ENCODE peak calls at places on chromosomes 11 and 22, in four cellular contexts. One of them, this sample, is unnamed.

GRCh38 chr11:17386331-17387084 is 2.0 kb downstream of the KCNJ11 start:
- DNase-seq in dorsolateral prefrontal cortex: peak
- DNase-seq in endothelial cell of umbilical vein: peak
- DNase-seq in body of pancreas: peak
- DNase-seq in this sample: peak

GRCh38 chr22:40951795-40952602 is 821 bp downstream of the RBX1 start:
- DNase-seq in dorsolateral prefrontal cortex: no peak
- DNase-seq in body of pancreas: no peak
- DNase-seq in endothelial cell of umbilical vein: no peak
- DNase-seq in this sample: no peak

GRCh38 chr11:124801014-124801413 is 808 bp upstream of the MSANTD2 start:
- DNase-seq in dorsolateral prefrontal cortex: no peak
- DNase-seq in body of pancreas: no peak
- DNase-seq in endothelial cell of umbilical vein: peak
- DNase-seq in this sample: no peak

GRCh38 chr22:36279219-36279666 is 26.3 kb downstream of the APOL1 start:
- DNase-seq in dorsolateral prefrontal cortex: no peak
- DNase-seq in body of pancreas: no peak
- DNase-seq in endothelial cell of umbilical vein: no peak
- DNase-seq in this sample: no peak

GRCh38 chr11:116502641-116503061 is 270.1 kb downstream of the BUD13 start:
- DNase-seq in body of pancreas: no peak
- DNase-seq in endothelial cell of umbilical vein: no peak
- DNase-seq in dorsolateral prefrontal cortex: no peak
- DNase-seq in this sample: peak

GRCh38 chr11:129625930-129626329 is 189.7 kb upstream of the TMEM45B start:
- DNase-seq in body of pancreas: no peak
- DNase-seq in dorsolateral prefrontal cortex: no peak
- DNase-seq in endothelial cell of umbilical vein: no peak
- DNase-seq in this sample: no peak

GRCh38 chr11:69374110-69374981 is 80.4 kb downstream of the MYEOV start:
- DNase-seq in endothelial cell of umbilical vein: peak
- DNase-seq in body of pancreas: no peak
- DNase-seq in dorsolateral prefrontal cortex: no peak
- DNase-seq in this sample: no peak

GRCh38 chr11:43250309-43250708 is 61.5 kb upstream of the API5 start:
- DNase-seq in endothelial cell of umbilical vein: no peak
- DNase-seq in dorsolateral prefrontal cortex: no peak
- DNase-seq in body of pancreas: no peak
- DNase-seq in this sample: no peak

GRCh38 chr11:61728940-61729219 is 23.6 kb upstream of the MYRF start:
- DNase-seq in endothelial cell of umbilical vein: no peak
- DNase-seq in body of pancreas: no peak
- DNase-seq in dorsolateral prefrontal cortex: no peak
- DNase-seq in this sample: no peak

GRCh38 chr22:25896098-25896497 is 154.1 kb downstream of the MYO18B start:
- DNase-seq in body of pancreas: no peak
- DNase-seq in dorsolateral prefrontal cortex: no peak
- DNase-seq in endothelial cell of umbilical vein: no peak
- DNase-seq in this sample: no peak

GRCh38 chr11:125762445-125762844 is 16.2 kb downstream of the PATE2 start:
- DNase-seq in dorsolateral prefrontal cortex: no peak
- DNase-seq in body of pancreas: no peak
- DNase-seq in endothelial cell of umbilical vein: no peak
- DNase-seq in this sample: no peak

GRCh38 chr22:37203354-37204044 is 8.8 kb downstream of the SSTR3 start:
- DNase-seq in body of pancreas: no peak
- DNase-seq in endothelial cell of umbilical vein: no peak
- DNase-seq in dorsolateral prefrontal cortex: no peak
- DNase-seq in this sample: no peak

GRCh38 chr11:16987205-16987568 is 27.0 kb downstream of the PLEKHA7 start:
- DNase-seq in dorsolateral prefrontal cortex: no peak
- DNase-seq in body of pancreas: peak
- DNase-seq in endothelial cell of umbilical vein: no peak
- DNase-seq in this sample: no peak

GRCh38 chr11:74559110-74559933 is 33.1 kb upstream of the POLD3 start:
- DNase-seq in endothelial cell of umbilical vein: peak
- DNase-seq in body of pancreas: no peak
- DNase-seq in dorsolateral prefrontal cortex: no peak
- DNase-seq in this sample: no peak

GRCh38 chr22:44795701-44796630 is 43.6 kb downstream of the ARHGAP8 start:
- DNase-seq in body of pancreas: no peak
- DNase-seq in endothelial cell of umbilical vein: no peak
- DNase-seq in dorsolateral prefrontal cortex: no peak
- DNase-seq in this sample: no peak

GRCh38 chr11:115612331-115612730 is 108.1 kb upstream of the CADM1 start:
- DNase-seq in dorsolateral prefrontal cortex: no peak
- DNase-seq in endothelial cell of umbilical vein: no peak
- DNase-seq in body of pancreas: no peak
- DNase-seq in this sample: no peak

GRCh38 chr11:8033312-8033715 is 46.2 kb downstream of the EIF3F start:
- DNase-seq in body of pancreas: peak
- DNase-seq in dorsolateral prefrontal cortex: peak
- DNase-seq in endothelial cell of umbilical vein: peak
- DNase-seq in this sample: no peak

GRCh38 chr11:77619576-77620198 is 17.9 kb downstream of the CLNS1A start:
- DNase-seq in body of pancreas: no peak
- DNase-seq in dorsolateral prefrontal cortex: no peak
- DNase-seq in endothelial cell of umbilical vein: peak
- DNase-seq in this sample: no peak

GRCh38 chr11:25991476-25991875 is 340.5 kb upstream of the ANO3 start:
- DNase-seq in body of pancreas: no peak
- DNase-seq in endothelial cell of umbilical vein: no peak
- DNase-seq in dorsolateral prefrontal cortex: no peak
- DNase-seq in this sample: no peak

GRCh38 chr22:49213731-49214352 is 613.8 kb downstream of the BRD1 start:
- DNase-seq in dorsolateral prefrontal cortex: no peak
- DNase-seq in endothelial cell of umbilical vein: no peak
- DNase-seq in body of pancreas: no peak
- DNase-seq in this sample: no peak

GRCh38 chr11:133500435-133500834 is 31.9 kb downstream of the OPCML start:
- DNase-seq in body of pancreas: no peak
- DNase-seq in dorsolateral prefrontal cortex: no peak
- DNase-seq in endothelial cell of umbilical vein: no peak
- DNase-seq in this sample: no peak

GRCh38 chr22:35839811-35840739 is 122.4 kb downstream of the APOL5 start:
- DNase-seq in dorsolateral prefrontal cortex: peak
- DNase-seq in endothelial cell of umbilical vein: peak
- DNase-seq in body of pancreas: peak
- DNase-seq in this sample: peak

GRCh38 chr22:31144223-31144622 is 3.9 kb upstream of the PLA2G3 start:
- DNase-seq in endothelial cell of umbilical vein: no peak
- DNase-seq in dorsolateral prefrontal cortex: no peak
- DNase-seq in body of pancreas: no peak
- DNase-seq in this sample: no peak

GRCh38 chr22:31150615-31151014 is 9.4 kb upstream of the RNF185 start:
- DNase-seq in endothelial cell of umbilical vein: no peak
- DNase-seq in body of pancreas: no peak
- DNase-seq in dorsolateral prefrontal cortex: no peak
- DNase-seq in this sample: no peak

GRCh38 chr22:31148953-31149627 is 8.8 kb upstream of the PLA2G3 start:
- DNase-seq in dorsolateral prefrontal cortex: peak
- DNase-seq in endothelial cell of umbilical vein: peak
- DNase-seq in body of pancreas: peak
- DNase-seq in this sample: peak

GRCh38 chr22:31151872-31152271 is 8.1 kb upstream of the RNF185 start:
- DNase-seq in body of pancreas: no peak
- DNase-seq in endothelial cell of umbilical vein: no peak
- DNase-seq in dorsolateral prefrontal cortex: no peak
- DNase-seq in this sample: no peak

DNA sequence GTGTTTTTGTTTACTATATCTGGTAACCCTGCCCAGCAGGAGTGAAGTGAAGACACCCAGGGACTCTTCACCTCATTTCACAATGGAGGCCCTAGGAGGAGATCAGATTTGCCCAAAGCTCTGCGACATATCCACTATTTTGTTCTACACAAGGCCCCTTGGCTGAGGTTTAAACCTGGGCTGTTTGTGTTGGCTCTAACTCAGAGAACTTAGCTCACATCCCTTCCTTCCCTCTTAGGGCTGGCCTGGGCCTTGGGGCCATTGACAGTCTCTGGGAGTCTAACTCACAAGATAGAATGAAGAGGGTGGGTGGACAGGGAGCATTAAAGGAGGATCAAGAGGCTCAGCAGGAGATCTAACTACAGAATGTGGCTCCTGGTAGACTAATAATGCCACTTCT is 8.2 kb upstream of the PLA2G3 start:
- DNase-seq in endothelial cell of umbilical vein: peak
- DNase-seq in body of pancreas: no peak
- DNase-seq in dorsolateral prefrontal cortex: no peak
- DNase-seq in this sample: no peak
- H3K27ac ChIP-seq in endothelial cell of umbilical vein: peak
- H3K27ac ChIP-seq in body of pancreas: peak
- H3K27ac ChIP-seq in dorsolateral prefrontal cortex: peak
- H3K27ac ChIP-seq in this sample: peak

GRCh38 chr11:95149659-95150294 is 60.1 kb downstream of the ENDOD1 start:
- DNase-seq in body of pancreas: peak
- DNase-seq in endothelial cell of umbilical vein: peak
- DNase-seq in dorsolateral prefrontal cortex: peak
- DNase-seq in this sample: peak
- H3K27ac ChIP-seq in body of pancreas: peak
- H3K27ac ChIP-seq in endothelial cell of umbilical vein: peak
- H3K27ac ChIP-seq in dorsolateral prefrontal cortex: peak
- H3K27ac ChIP-seq in this sample: peak

DNA sequence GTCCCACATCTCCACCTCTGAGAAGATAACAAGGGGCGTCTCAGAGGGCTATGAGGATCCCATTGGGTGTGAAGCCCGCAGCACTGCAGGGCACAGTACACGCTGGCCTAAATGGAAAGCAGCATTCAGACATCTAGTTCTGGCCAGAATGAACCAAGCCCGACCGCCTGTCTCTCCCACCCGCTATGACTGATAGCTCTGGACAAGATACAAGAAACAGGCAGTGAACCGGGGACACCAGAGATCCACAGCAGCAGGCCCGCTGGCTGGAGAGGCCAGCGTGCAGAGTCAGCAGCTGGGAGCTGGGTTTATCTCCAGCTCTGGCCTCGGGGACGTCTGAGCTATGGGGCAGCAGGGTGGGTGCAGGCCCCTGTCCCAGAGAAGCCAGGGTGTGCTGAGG is 9.6 kb downstream of the CERK start:
- DNase-seq in endothelial cell of umbilical vein: no peak
- DNase-seq in dorsolateral prefrontal cortex: no peak
- DNase-seq in body of pancreas: no peak
- DNase-seq in this sample: no peak
- H3K27ac ChIP-seq in endothelial cell of umbilical vein: no peak
- H3K27ac ChIP-seq in dorsolateral prefrontal cortex: no peak
- H3K27ac ChIP-seq in body of pancreas: peak
- H3K27ac ChIP-seq in this sample: no peak

GRCh38 chr22:42720263-42721044 is at the start of gene A4GALT:
- DNase-seq in endothelial cell of umbilical vein: no peak
- DNase-seq in dorsolateral prefrontal cortex: no peak
- DNase-seq in body of pancreas: no peak
- DNase-seq in this sample: no peak

GRCh38 chr22:42717197-42717967 is 3.3 kb downstream of the A4GALT start:
- DNase-seq in endothelial cell of umbilical vein: no peak
- DNase-seq in dorsolateral prefrontal cortex: no peak
- DNase-seq in body of pancreas: no peak
- DNase-seq in this sample: no peak

GRCh38 chr22:42719656-42720262 is 911 bp downstream of the A4GALT start:
- DNase-seq in endothelial cell of umbilical vein: no peak
- DNase-seq in dorsolateral prefrontal cortex: no peak
- DNase-seq in body of pancreas: no peak
- DNase-seq in this sample: no peak

GRCh38 chr22:42721045-42721434 is 370 bp upstream of the A4GALT start:
- DNase-seq in endothelial cell of umbilical vein: no peak
- DNase-seq in body of pancreas: no peak
- DNase-seq in dorsolateral prefrontal cortex: no peak
- DNase-seq in this sample: no peak

DNA sequence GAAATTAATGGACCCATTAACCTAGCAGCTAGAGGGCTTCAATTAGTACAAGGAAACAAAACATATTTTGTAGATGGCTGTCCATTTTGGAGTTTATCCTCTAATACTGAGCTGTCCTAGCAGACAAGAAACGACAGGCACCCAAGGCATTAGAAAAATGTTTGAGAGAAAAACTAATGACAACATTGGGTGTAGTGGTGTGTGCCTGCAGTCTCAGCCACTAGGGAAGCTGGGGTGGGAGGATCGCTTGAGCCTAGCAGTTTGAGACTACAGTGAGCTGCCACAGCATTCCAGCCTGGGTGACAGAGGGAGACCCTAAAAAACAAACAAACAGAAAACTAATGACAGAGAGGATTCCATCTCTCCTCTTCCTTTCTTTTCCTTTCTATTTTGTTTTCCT is 1.5 kb downstream of the A4GALT start:
- DNase-seq in endothelial cell of umbilical vein: no peak
- DNase-seq in dorsolateral prefrontal cortex: no peak
- DNase-seq in body of pancreas: no peak
- DNase-seq in this sample: no peak
- H3K27ac ChIP-seq in endothelial cell of umbilical vein: no peak
- H3K27ac ChIP-seq in dorsolateral prefrontal cortex: no peak
- H3K27ac ChIP-seq in body of pancreas: peak
- H3K27ac ChIP-seq in this sample: no peak

GRCh38 chr11:58060535-58060934 is 29.8 kb downstream of the OR6Q1 start:
- DNase-seq in endothelial cell of umbilical vein: no peak
- DNase-seq in body of pancreas: peak
- DNase-seq in dorsolateral prefrontal cortex: no peak
- DNase-seq in this sample: no peak
- H3K27ac ChIP-seq in endothelial cell of umbilical vein: no peak
- H3K27ac ChIP-seq in body of pancreas: peak
- H3K27ac ChIP-seq in dorsolateral prefrontal cortex: no peak
- H3K27ac ChIP-seq in this sample: no peak

GRCh38 chr22:22156348-22156715 is 88.3 kb upstream of the VPREB1 start:
- DNase-seq in endothelial cell of umbilical vein: no peak
- DNase-seq in body of pancreas: no peak
- DNase-seq in dorsolateral prefrontal cortex: no peak
- DNase-seq in this sample: no peak

GRCh38 chr22:22156716-22157499 is 87.7 kb upstream of the VPREB1 start:
- DNase-seq in body of pancreas: peak
- DNase-seq in dorsolateral prefrontal cortex: no peak
- DNase-seq in endothelial cell of umbilical vein: peak
- DNase-seq in this sample: no peak

GRCh38 chr22:22158965-22159364 is 85.6 kb upstream of the VPREB1 start:
- DNase-seq in body of pancreas: no peak
- DNase-seq in endothelial cell of umbilical vein: no peak
- DNase-seq in dorsolateral prefrontal cortex: no peak
- DNase-seq in this sample: no peak

GRCh38 chr22:22158207-22158816 is 86.3 kb upstream of the VPREB1 start:
- DNase-seq in endothelial cell of umbilical vein: no peak
- DNase-seq in body of pancreas: no peak
- DNase-seq in dorsolateral prefrontal cortex: no peak
- DNase-seq in this sample: no peak

GRCh38 chr22:22157500-22157822 is 87.1 kb upstream of the VPREB1 start:
- DNase-seq in endothelial cell of umbilical vein: no peak
- DNase-seq in body of pancreas: no peak
- DNase-seq in dorsolateral prefrontal cortex: no peak
- DNase-seq in this sample: no peak
- H3K27ac ChIP-seq in endothelial cell of umbilical vein: no peak
- H3K27ac ChIP-seq in body of pancreas: no peak
- H3K27ac ChIP-seq in dorsolateral prefrontal cortex: no peak
- H3K27ac ChIP-seq in this sample: no peak

This sample was measured in caudate nucleus.